ENCODE peak calls at places on chromosomes 4 and X, in nine cellular contexts. B, P, X, Z, W, U, E, L and D are unnamed samples.

GRCh38 chrX:16160729-16161128 is 6.6 kb upstream of the MAGEB17 start:
- DNase-seq in L (no peak), U (peak; percentile 1), P (peak; percentile 38), Z (no peak), W (no peak), B (no peak), E (no peak), X (no peak), D (no peak)

GRCh38 chrX:66760648-66761047 is 121.8 kb upstream of the EDA2R start:
- DNase-seq in W (no peak), U (no peak), Z (no peak), L (no peak), P (no peak), B (no peak), X (no peak), E (no peak), D (no peak)

GRCh38 chrX:44314259-44314734 is 29.2 kb downstream of the EFHC2 start:
- DNase-seq in B (peak; percentile 10), Z (no peak), E (no peak), W (peak; percentile 29), L (no peak), P (no peak), U (no peak), X (peak; percentile 19), D (no peak)

GRCh38 chrX:38346150-38346549 is 6.3 kb upstream of the OTC start:
- DNase-seq in U (no peak), E (no peak), W (no peak), B (no peak), X (no peak), P (no peak), Z (no peak), L (no peak), D (no peak)

GRCh38 chrX:22300130-22300529 is 27.4 kb downstream of the CBLL2 start:
- DNase-seq in W (no peak), L (no peak), B (no peak), X (peak; percentile 19), E (no peak), Z (no peak), P (no peak), U (no peak), D (no peak)

GRCh38 chr4:3690576-3691152 is 75.5 kb upstream of the ADRA2C start:
- DNase-seq in X (no peak), U (no peak), P (no peak), W (no peak), L (no peak), E (no peak), Z (no peak), B (no peak), D (no peak)

GRCh38 chr4:22474636-22475310 is 41.1 kb downstream of the ADGRA3 start:
- DNase-seq in X (no peak), E (no peak), Z (no peak), U (peak; percentile 84), B (no peak), L (no peak), P (no peak), W (no peak), D (no peak)

GRCh38 chrX:53717205-53717604 is 30.7 kb upstream of the HUWE1 start:
- DNase-seq in W (no peak), B (no peak), U (no peak), X (no peak), L (no peak), E (no peak), Z (no peak), P (no peak), D (no peak)

GRCh38 chr4:13640149-13640671 is 12.7 kb upstream of the BOD1L1 start:
- DNase-seq in E (peak; percentile 54), Z (no peak), U (no peak), W (no peak), P (no peak), L (no peak), B (no peak), X (no peak), D (no peak)

GRCh38 chrX:45196701-45197100 is 4.0 kb downstream of the DIPK2B start:
- DNase-seq in B (no peak), U (no peak), P (no peak), Z (no peak), X (no peak), W (no peak), L (no peak), E (no peak), D (no peak)

GRCh38 chr4:185839204-185839712 is 27.3 kb upstream of the SORBS2 start:
- DNase-seq in L (peak; percentile 47), P (peak; percentile 65), W (no peak), B (peak; percentile 57), X (no peak), E (peak; percentile 96), Z (peak; percentile 41), U (no peak), D (no peak)

GRCh38 chrX:93468075-93468474 is 205.3 kb downstream of the NAP1L3 start:
- DNase-seq in E (no peak), Z (no peak), W (no peak), P (no peak), U (no peak), X (no peak), B (no peak), L (no peak), D (no peak)

GRCh38 chr4:26048378-26048882 is 134.4 kb downstream of the SMIM20 start:
- DNase-seq in B (peak; percentile 30), Z (peak; percentile 70), E (no peak), P (no peak), X (peak; percentile 32), W (no peak), L (peak; percentile 67), U (no peak), D (no peak)

GRCh38 chr4:154622598-154622997 is 10.1 kb upstream of the FGG start:
- DNase-seq in U (peak; percentile 66), B (no peak), P (peak; percentile 42), E (no peak), Z (peak; percentile 11), W (no peak), X (peak; percentile 31), L (no peak), D (no peak)

GRCh38 chr4:28481565-28481964 is 1620.9 kb downstream of the STIM2 start:
- DNase-seq in E (no peak), X (no peak), U (no peak), B (peak; percentile 76), P (no peak), W (no peak), Z (no peak), L (no peak), D (no peak)

GRCh38 chr4:28479666-28480065 is 1619.0 kb downstream of the STIM2 start:
- DNase-seq in B (no peak), Z (no peak), E (no peak), L (no peak), X (no peak), W (no peak), P (no peak), U (no peak), D (no peak)

DNA sequence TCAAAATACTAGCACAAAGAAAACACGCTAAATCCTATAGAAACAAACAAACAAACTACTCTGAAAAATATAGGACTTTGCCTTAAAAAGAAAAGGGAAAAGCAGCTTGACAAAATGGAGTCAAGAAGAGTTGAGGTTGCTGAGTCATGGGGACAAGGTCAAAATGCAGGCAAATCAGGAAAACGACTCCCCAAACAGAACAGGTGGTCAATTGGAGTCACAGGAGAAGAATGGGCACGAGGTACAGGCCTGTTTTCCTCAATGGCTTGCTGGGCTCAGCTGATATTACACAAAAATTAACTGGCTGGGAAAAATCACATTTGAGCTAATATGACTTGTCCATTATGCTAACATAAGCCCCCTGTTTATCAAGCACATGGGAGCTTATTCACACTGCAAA is 1621.9 kb downstream of the STIM2 start:
- DNase-seq in L (no peak), W (no peak), X (no peak), U (no peak), B (no peak), P (no peak), E (no peak), Z (no peak), D (no peak)
- TF ChIP-seq EP300 in L (no peak), W (no peak), X (no peak), U (no peak), B (no peak), P (no peak), E (no peak), Z (no peak), D (no peak)

DNA sequence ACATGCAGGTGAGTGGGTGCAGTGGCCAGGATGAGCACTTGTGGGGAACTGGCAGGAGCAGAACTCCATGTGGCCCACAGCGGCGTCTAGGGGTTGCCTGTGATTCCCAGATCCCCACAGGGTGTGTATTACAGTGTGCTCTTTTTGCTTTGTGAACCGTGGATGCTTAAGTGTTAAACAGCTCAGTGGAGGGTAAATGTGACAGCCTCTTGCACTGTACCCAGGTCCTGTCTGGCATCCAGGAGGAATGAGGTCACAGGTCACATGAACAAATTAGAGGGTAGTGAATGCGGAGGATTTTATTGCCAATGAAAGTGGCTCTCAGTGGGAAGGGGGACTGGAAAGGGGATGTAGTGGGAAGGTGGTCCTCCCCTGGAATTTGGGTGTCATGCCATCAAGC is 447.8 kb downstream of the SPRY1 start:
- DNase-seq in X (no peak), W (no peak), L (no peak), Z (no peak), P (no peak), E (no peak), U (no peak), B (no peak), D (no peak)
- H3K4me1 ChIP-seq in X (no peaks in the 10 kb centered on the region), W (no peaks in the 10 kb centered on the region), L (no peaks in the 10 kb centered on the region), Z (peaks cover 12% of the 10 kb centered on the region), P (no peaks in the 10 kb centered on the region), E (peaks cover 2% of the 10 kb centered on the region), U (peaks cover 8% of the 10 kb centered on the region), B (no peaks in the 10 kb centered on the region), D (no peaks in the 10 kb centered on the region)

DNA sequence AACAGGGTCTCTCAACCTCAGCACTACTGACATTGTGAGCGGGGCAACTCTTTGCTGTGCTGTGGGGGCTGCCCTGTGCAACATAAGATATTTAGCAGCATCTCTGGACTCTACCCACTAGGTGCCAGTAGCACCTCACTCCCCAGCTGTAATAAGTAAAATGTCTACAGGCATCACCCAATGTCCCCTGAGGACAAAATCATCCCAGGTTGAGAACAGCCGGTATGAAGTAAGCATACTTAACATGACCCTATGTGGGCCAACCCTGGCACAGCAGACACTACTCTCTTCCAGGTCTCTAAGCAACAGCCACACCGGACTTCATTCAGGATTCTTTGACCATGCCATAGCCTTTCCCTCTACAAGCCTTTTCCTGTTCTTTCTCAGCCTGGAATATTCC is 10.5 kb upstream of the MGST2 start:
- DNase-seq in B (no peak), U (peak; percentile 65), L (no peak), X (peak; percentile 32), W (no peak), E (no peak), Z (no peak), P (no peak), D (no peak)
- TF ChIP-seq EP300 in B (no peak), U (no peak), L (no peak), X (no peak), W (no peak), E (no peak), Z (no peak), P (no peak), D (no peak)

GRCh38 chr4:7705602-7706001 is 234.1 kb downstream of the AFAP1 start:
- DNase-seq in B (no peak), U (no peak), X (no peak), E (no peak), Z (no peak), P (no peak), L (no peak), W (no peak), D (no peak)
- H3K4me1 ChIP-seq in B (no peaks in the 10 kb centered on the region), U (peaks cover 8% of the 10 kb centered on the region), X (no peaks in the 10 kb centered on the region), E (peaks cover 5% of the 10 kb centered on the region), Z (peaks cover 27% of the 10 kb centered on the region), P (no peaks in the 10 kb centered on the region), L (peaks cover 5% of the 10 kb centered on the region), W (no peaks in the 10 kb centered on the region), D (no peaks in the 10 kb centered on the region)